ENCODE peak calls at places on chromosome 6, in ten cellular contexts. R is fibroblast of villous mesenchyme; N is GOT3; J is HuH-7.5; L is activated naive CD4-positive, alpha-beta T cell; Q is CD4-positive, alpha-beta T cell; M is left colon; G is AG08395; C is progenitor cell of endocrine pancreas; A is NCI-H1048. W is an unnamed sample.

GRCh38 chr6:136614350-136614749 is 64.1 kb upstream of the MAP7 start:
- DNase-seq in L (no peak), N (no peak), C (no peak), G (no peak), J (no peak), A (no peak), R (no peak), Q (no peak), M (no peak), W (no peak)

GRCh38 chr6:27541212-27541931 is 68.5 kb upstream of the ZNF184 start:
- DNase-seq in L (no peak), Q (no peak), A (no peak), C (no peak), R (no peak), G (no peak), J (no peak), M (no peak), N (no peak), W (no peak)

GRCh38 chr6:68743099-68743498 is 108.0 kb downstream of the ADGRB3 start:
- DNase-seq in Q (no peak), R (no peak), J (no peak), M (no peak), G (no peak), L (no peak), A (no peak), N (no peak), C (no peak), W (no peak)

GRCh38 chr6:5261545-5262109 is 314 bp downstream of the FARS2 start:
- DNase-seq in M (no peak), G (no peak), C (no peak), J (no peak), L (no peak), Q (no peak), R (no peak), N (no peak), A (no peak), W (no peak)

GRCh38 chr6:32868257-32868788 is 14.3 kb downstream of the PSMB9 start:
- DNase-seq in M (peak), R (peak), G (peak), N (no peak), A (peak), C (peak), L (peak), Q (peak), J (no peak), W (peak)

GRCh38 chr6:31702421-31702818 is 704 bp downstream of the ABHD16A start:
- DNase-seq in Q (no peak), M (no peak), R (peak), N (no peak), L (no peak), G (no peak), C (no peak), J (no peak), A (no peak), W (no peak)

GRCh38 chr6:6193221-6193745 is 127.2 kb downstream of the F13A1 start:
- DNase-seq in C (no peak), N (no peak), G (no peak), A (no peak), Q (no peak), L (no peak), J (no peak), R (no peak), M (no peak), W (no peak)

GRCh38 chr6:74607934-74608333 is 597.9 kb downstream of the COL12A1 start:
- DNase-seq in M (no peak), L (no peak), J (no peak), A (no peak), Q (no peak), R (peak), C (no peak), G (no peak), N (no peak), W (no peak)

GRCh38 chr6:53268858-53269608 is 79.7 kb downstream of the ELOVL5 start:
- DNase-seq in N (no peak), M (no peak), J (no peak), G (no peak), R (no peak), Q (no peak), A (no peak), L (no peak), C (no peak), W (no peak)

GRCh38 chr6:83867527-83868161 is 8.2 kb downstream of the CYB5R4 start:
- DNase-seq in A (no peak), G (peak), N (no peak), M (peak), R (peak), Q (no peak), L (no peak), C (no peak), J (no peak), W (peak)

GRCh38 chr6:136288566-136289326 is 900 bp downstream of the BCLAF1 start:
- DNase-seq in M (peak), C (peak), A (no peak), N (peak), J (peak), G (peak), Q (peak), L (peak), R (peak), W (peak)

GRCh38 chr6:87860902-87861301 is 158.9 kb upstream of the AKIRIN2 start:
- DNase-seq in A (no peak), M (no peak), C (no peak), Q (no peak), J (no peak), R (no peak), N (no peak), L (no peak), G (no peak), W (no peak)

GRCh38 chr6:25670208-25670607 is 18.2 kb downstream of the SCGN start:
- DNase-seq in G (no peak), C (no peak), Q (no peak), N (no peak), R (no peak), L (no peak), A (no peak), J (no peak), M (no peak), W (no peak)

GRCh38 chr6:117317261-117317660 is 51.9 kb downstream of the VGLL2 start:
- DNase-seq in L (no peak), N (no peak), J (peak), R (peak), C (no peak), A (no peak), M (no peak), G (no peak), Q (no peak), W (peak)

GRCh38 chr6:67759001-67759400 is 876.1 kb upstream of the ADGRB3 start:
- DNase-seq in C (no peak), J (no peak), R (no peak), L (no peak), G (no peak), Q (no peak), M (no peak), A (no peak), N (no peak), W (no peak)

GRCh38 chr6:158109744-158110143 is 58.3 kb downstream of the SERAC1 start:
- DNase-seq in R (peak), N (no peak), A (no peak), L (no peak), J (no peak), Q (no peak), G (no peak), C (no peak), M (no peak), W (no peak)

GRCh38 chr6:143236151-143236788 is 175.6 kb downstream of the AIG1 start:
- DNase-seq in C (no peak), A (no peak), J (no peak), R (no peak), L (no peak), G (peak), Q (no peak), N (no peak), M (no peak), W (no peak)

GRCh38 chr6:36676142-36677058 is 2.1 kb upstream of the CDKN1A start:
- DNase-seq in Q (no peak), G (no peak), N (no peak), A (no peak), M (no peak), L (no peak), C (no peak), R (peak), J (no peak), W (no peak)

GRCh38 chr6:133923938-133924593 is 29.0 kb upstream of the TBPL1 start:
- DNase-seq in C (peak), G (peak), N (peak), J (peak), A (no peak), L (no peak), Q (no peak), M (peak), R (peak), W (peak)

GRCh38 chr6:22558288-22558882 is 11.0 kb upstream of the HDGFL1 start:
- DNase-seq in G (no peak), A (no peak), R (peak), M (no peak), J (no peak), N (no peak), L (no peak), Q (no peak), C (no peak), W (no peak)

GRCh38 chr6:122790740-122791679 is 2.0 kb downstream of the SMPDL3A start:
- DNase-seq in M (no peak), J (peak), C (no peak), A (no peak), G (no peak), R (peak), Q (no peak), N (no peak), L (no peak), W (no peak)

GRCh38 chr6:35757461-35758123 is 18.8 kb upstream of the CLPSL2 start:
- DNase-seq in G (peak), N (no peak), Q (no peak), A (no peak), R (peak), C (no peak), M (no peak), L (no peak), J (no peak), W (peak)

GRCh38 chr6:119727504-119728219 is 378.1 kb upstream of the MAN1A1 start:
- DNase-seq in M (no peak), A (no peak), R (no peak), J (no peak), Q (no peak), L (no peak), N (no peak), G (no peak), C (no peak), W (no peak)

GRCh38 chr6:150236544-150236943 is 93.7 kb downstream of the PPP1R14C start:
- DNase-seq in Q (no peak), M (no peak), R (no peak), C (no peak), J (no peak), G (no peak), N (no peak), L (no peak), A (no peak), W (no peak)

GRCh38 chr6:4883298-4883697 is 107.1 kb downstream of the CDYL start:
- DNase-seq in N (no peak), M (no peak), Q (no peak), R (no peak), A (no peak), G (no peak), J (no peak), C (no peak), L (no peak), W (no peak)

GRCh38 chr6:2850480-2851150 is 9.0 kb upstream of the SERPINB1 start:
- DNase-seq in G (no peak), N (no peak), J (no peak), C (no peak), Q (no peak), R (peak), L (no peak), M (no peak), A (no peak), W (no peak)

GRCh38 chr6:29451471-29452193 is 5.2 kb downstream of the OR11A1 start:
- DNase-seq in J (no peak), A (no peak), M (no peak), C (no peak), N (no peak), R (no peak), L (no peak), Q (no peak), G (no peak), W (no peak)

GRCh38 chr6:20205722-20206154 is 6.5 kb downstream of the MBOAT1 start:
- DNase-seq in Q (no peak), J (no peak), M (no peak), N (no peak), R (peak), A (no peak), G (no peak), L (no peak), C (no peak), W (no peak)

GRCh38 chr6:166736606-166737005 is 109.6 kb upstream of the RPS6KA2 start:
- DNase-seq in A (no peak), R (peak), Q (no peak), M (no peak), C (no peak), L (no peak), J (no peak), G (no peak), N (no peak), W (no peak)

GRCh38 chr6:43978473-43979360 is 148.5 kb downstream of the MRPL14 start:
- DNase-seq in L (no peak), J (no peak), G (peak), M (no peak), N (no peak), R (no peak), A (no peak), C (no peak), Q (no peak), W (no peak)

GRCh38 chr6:118665011-118665410 is 13.6 kb upstream of the CEP85L start:
- DNase-seq in L (no peak), J (no peak), M (no peak), Q (no peak), C (no peak), R (no peak), N (no peak), A (no peak), G (no peak), W (no peak)

GRCh38 chr6:44828780-44829179 is 441.3 kb downstream of the CDC5L start:
- DNase-seq in N (no peak), J (no peak), A (no peak), Q (no peak), C (no peak), G (no peak), L (no peak), M (no peak), R (no peak), W (peak)

GRCh38 chr6:41625442-41625841 is 12.8 kb upstream of the MDFI start:
- DNase-seq in R (peak), J (no peak), L (no peak), A (no peak), M (peak), N (no peak), C (no peak), G (no peak), Q (no peak), W (peak)

GRCh38 chr6:82372656-82373055 is 9.0 kb downstream of the TPBG start:
- DNase-seq in J (no peak), C (no peak), M (no peak), Q (no peak), L (no peak), A (no peak), R (no peak), N (no peak), G (no peak), W (no peak)

GRCh38 chr6:113414511-113414910 is 442.6 kb upstream of the MARCKS start:
- DNase-seq in M (peak), G (peak), N (no peak), J (no peak), Q (no peak), R (peak), C (no peak), A (no peak), L (no peak), W (no peak)

GRCh38 chr6:48101277-48101676 is 9.7 kb downstream of the PTCHD4 start:
- DNase-seq in C (no peak), M (no peak), N (no peak), Q (no peak), A (no peak), R (no peak), J (no peak), G (no peak), L (no peak), W (no peak)

GRCh38 chr6:84166395-84166794 is 61.0 kb downstream of the CEP162 start:
- DNase-seq in A (no peak), J (no peak), G (no peak), C (no peak), L (no peak), N (no peak), Q (no peak), R (no peak), M (no peak), W (no peak)

W was measured in Jurkat, Clone E6-1.